ENCODE peak calls at places on chromosome 10, in five cellular contexts. F, C, D, V and R are unnamed samples.

GRCh38 chr10:28595618-28596017 is 62.7 kb downstream of the WAC start:
- DNase-seq in F (no peak), C (no peak), D (no peak), V (no peak), R (no peak)

GRCh38 chr10:58435297-58435696 is 50.1 kb downstream of the TFAM start:
- DNase-seq in F (peak; percentile 99), C (peak; percentile 23), D (no peak), V (peak; percentile 98), R (peak; percentile 78)

GRCh38 chr10:59648711-59649201 is 60.9 kb downstream of the SLC16A9 start:
- DNase-seq in F (no peak), C (no peak), D (no peak), V (peak; percentile 40), R (no peak)

GRCh38 chr10:13372524-13372923 is 24.4 kb upstream of the SEPHS1 start:
- DNase-seq in F (no peak), C (no peak), D (no peak), V (no peak), R (no peak)

GRCh38 chr10:43197834-43198681 is 59.8 kb downstream of the CSGALNACT2 start:
- DNase-seq in F (no peak), C (no peak), D (peak; percentile 45), V (no peak), R (no peak)

GRCh38 chr10:46084321-46085165 is 38.5 kb upstream of the MSMB start:
- DNase-seq in F (no peak), C (no peak), D (no peak), V (no peak), R (no peak)

GRCh38 chr10:43040482-43041256 is 36.2 kb upstream of the RET start:
- DNase-seq in F (no peak), C (no peak), D (no peak), V (no peak), R (no peak)

GRCh38 chr10:86372119-86372784 is 5.7 kb upstream of the GRID1 start:
- DNase-seq in F (no peak), C (no peak), D (peak; percentile 4), V (no peak), R (no peak)

GRCh38 chr10:132387723-132388210 is 9.2 kb upstream of the PWWP2B start:
- DNase-seq in F (no peak), C (peak; percentile 87), D (peak; percentile 93), V (peak; percentile 38), R (peak; percentile 73)

GRCh38 chr10:110779489-110779888 is 92.2 kb upstream of the PDCD4 start:
- DNase-seq in F (no peak), C (no peak), D (no peak), V (no peak), R (no peak)

GRCh38 chr10:78794736-78795455 is 273.9 kb upstream of the ZMIZ1 start:
- DNase-seq in F (no peak), C (no peak), D (no peak), V (no peak), R (no peak)

GRCh38 chr10:84820121-84820520 is 491.7 kb downstream of the CCSER2 start:
- DNase-seq in F (no peak), C (no peak), D (no peak), V (no peak), R (peak; percentile 6)

GRCh38 chr10:33732176-33733025 is 397.9 kb upstream of the NRP1 start:
- DNase-seq in F (no peak), C (peak; percentile 27), D (no peak), V (no peak), R (no peak)

GRCh38 chr10:104577861-104578480 is 63.1 kb upstream of the SORCS3 start:
- DNase-seq in F (no peak), C (no peak), D (peak; percentile 19), V (no peak), R (no peak)

GRCh38 chr10:71312840-71313789 is 5.9 kb upstream of the SLC29A3 start:
- DNase-seq in F (no peak), C (peak; percentile 53), D (no peak), V (peak; percentile 86), R (no peak)

GRCh38 chr10:20888620-20889337 is 8.3 kb downstream of the NEBL start:
- DNase-seq in F (no peak), C (no peak), D (no peak), V (peak; percentile 46), R (no peak)
- TF ChIP-seq CTCF in F (no peak), C (peak; percentile 17), D (no peak), V (no peak), R (no peak)

GRCh38 chr10:11260136-11260535 is 242.5 kb downstream of the CELF2 start:
- DNase-seq in F (no peak), C (no peak), D (peak; percentile 36), V (no peak), R (no peak)
- TF ChIP-seq CTCF in F (no peak), C (no peak), D (no peak), V (no peak), R (no peak)

DNA sequence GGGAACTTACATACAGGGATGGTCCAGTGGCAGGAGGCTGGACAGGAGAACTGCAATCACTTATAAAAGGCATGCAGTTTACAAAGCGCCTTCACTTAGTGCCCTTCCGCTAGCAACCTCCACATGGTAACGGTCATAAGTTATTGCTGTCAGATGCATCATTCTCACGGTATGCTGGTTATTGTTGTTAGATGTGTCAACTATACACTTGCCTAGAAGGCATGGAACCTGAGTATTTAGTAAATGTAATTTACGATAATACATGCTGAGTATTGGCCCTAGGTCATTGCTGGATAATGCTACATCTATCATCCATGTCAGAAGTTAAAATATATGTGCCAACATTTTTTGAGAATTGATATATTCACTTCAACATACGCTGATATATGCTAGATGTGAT is 155.1 kb upstream of the MBL2 start:
- DNase-seq in F (no peak), C (no peak), D (no peak), V (no peak), R (no peak)
- TF ChIP-seq CTCF in F (no peak), C (no peak), D (no peak), V (no peak), R (no peak)

DNA sequence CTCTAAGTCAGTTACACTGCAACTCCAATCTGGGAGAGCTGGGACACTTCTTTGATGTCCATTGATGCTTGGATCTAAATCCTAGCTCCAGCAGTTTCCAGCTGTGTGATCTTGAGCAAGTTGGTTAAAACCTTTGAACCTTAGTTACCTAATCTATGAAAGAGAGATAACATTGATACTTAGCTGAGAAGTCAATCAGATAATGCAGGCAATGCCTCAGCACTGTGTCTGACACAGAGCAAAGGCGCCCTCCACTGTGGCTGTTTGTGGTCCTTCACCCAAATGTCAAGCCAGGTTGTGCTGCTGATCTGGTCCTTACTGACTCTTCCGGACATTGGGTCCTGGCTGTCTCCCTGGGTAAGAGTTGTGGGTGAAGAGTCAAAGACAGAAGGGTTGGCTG is 20.2 kb downstream of the DNTT start:
- DNase-seq in F (no peak), C (no peak), D (no peak), V (no peak), R (no peak)
- TF ChIP-seq CTCF in F (no peak), C (no peak), D (no peak), V (no peak), R (no peak)

GRCh38 chr10:102394801-102395676 is 466 bp upstream of the NFKB2 start:
- DNase-seq in F (no peak), C (peak; percentile 96), D (peak; percentile 90), V (peak; percentile 40), R (peak; percentile 88)

GRCh38 chr10:102395677-102396197 is at the start of gene NFKB2:
- DNase-seq in F (no peak), C (peak; percentile 70), D (no peak), V (peak; percentile 76), R (no peak)

GRCh38 chr10:102394079-102394800 is 1.3 kb upstream of the NFKB2 start:
- DNase-seq in F (no peak), C (peak; percentile 97), D (peak; percentile 89), V (peak; percentile 89), R (peak; percentile 94)

GRCh38 chr10:102392306-102392705 is 3.2 kb upstream of the NFKB2 start:
- DNase-seq in F (no peak), C (no peak), D (no peak), V (no peak), R (no peak)

GRCh38 chr10:102393411-102394078 is 2.0 kb upstream of the NFKB2 start:
- DNase-seq in F (no peak), C (no peak), D (no peak), V (no peak), R (no peak)
- TF ChIP-seq CTCF in F (no peak), C (peak; percentile 98), D (no peak), V (peak; percentile 80), R (peak; percentile 78)

GRCh38 chr10:98446656-98447221 is at the start of gene HPS1:
- DNase-seq in F (no peak), C (peak; percentile 91), D (peak; percentile 70), V (peak; percentile 60), R (peak; percentile 80)
- TF ChIP-seq CTCF in F (no peak), C (no peak), D (no peak), V (no peak), R (no peak)